ENCODE peak calls at places on chromosomes 7 and 10, in six cellular contexts. D is IMR-90, Y is left lung, A is uterus, S is OCI-LY7, G is thoracic aorta. W is an unnamed sample. For H3K36me3, the result is how much of the 10 kb centered on the place peaks cover.

GRCh38 chr7:134988161-134988560 is 1.9 kb downstream of the AGBL3 start:
- DNase-seq in Y (no peak), G (no peak), A (no peak), D (no peak), S (no peak), W (peak)

GRCh38 chr7:17485905-17486304 is 187.5 kb downstream of the AHR start:
- DNase-seq in G (no peak), S (no peak), Y (no peak), A (no peak), D (peak), W (no peak)

GRCh38 chr7:9391221-9391620 is 957.8 kb downstream of the NXPH1 start:
- DNase-seq in G (no peak), A (no peak), S (no peak), D (no peak), Y (no peak), W (no peak)

GRCh38 chr10:14382022-14382421 is 51.3 kb upstream of the FRMD4A start:
- DNase-seq in G (no peak), Y (no peak), A (no peak), D (peak), S (no peak), W (no peak)

GRCh38 chr10:3774814-3775670 is 10.0 kb downstream of the KLF6 start:
- DNase-seq in D (peak), G (peak), S (no peak), Y (no peak), A (peak), W (peak)

GRCh38 chr7:30931161-30931926 is 19.7 kb downstream of the AQP1 start:
- DNase-seq in D (no peak), A (no peak), S (no peak), G (no peak), Y (peak), W (no peak)

GRCh38 chr7:64872351-64872750 is 30.7 kb upstream of the ZNF273 start:
- DNase-seq in Y (no peak), G (no peak), D (no peak), A (no peak), S (no peak), W (no peak)

GRCh38 chr10:113978802-113979201 is 64.9 kb upstream of the ADRB1 start:
- DNase-seq in D (no peak), G (no peak), Y (no peak), A (no peak), S (no peak), W (no peak)

GRCh38 chr10:133163889-133164815 is 4.1 kb downstream of the KNDC1 start:
- DNase-seq in Y (peak), D (no peak), S (no peak), A (peak), G (no peak), W (no peak)

GRCh38 chr7:91953618-91954017 is 13.0 kb downstream of the AKAP9 start:
- DNase-seq in G (no peak), D (peak), A (no peak), Y (no peak), S (peak), W (peak)

GRCh38 chr7:132145466-132145865 is 430.8 kb downstream of the PLXNA4 start:
- DNase-seq in Y (no peak), S (no peak), A (no peak), D (peak), G (peak), W (peak)

GRCh38 chr7:11833431-11833830 is 1.4 kb upstream of the THSD7A start:
- DNase-seq in G (no peak), D (no peak), S (no peak), A (no peak), Y (no peak), W (no peak)

GRCh38 chr10:29537799-29538198 is 97.0 kb downstream of the SVIL start:
- DNase-seq in A (no peak), D (no peak), S (no peak), Y (no peak), G (no peak), W (no peak)

GRCh38 chr7:7970620-7971307 is 2.2 kb downstream of the GLCCI1 start:
- DNase-seq in Y (no peak), A (no peak), D (peak), G (no peak), S (peak), W (peak)

GRCh38 chr7:26348234-26348851 is 56.7 kb downstream of the SNX10 start:
- DNase-seq in S (no peak), G (no peak), A (no peak), D (no peak), Y (no peak), W (no peak)

GRCh38 chr10:71740069-71740468 is 20.5 kb upstream of the C10orf105 start:
- DNase-seq in D (peak), A (no peak), Y (no peak), S (no peak), G (no peak), W (peak)

GRCh38 chr7:15801565-15801964 is 115.1 kb upstream of the MEOX2 start:
- DNase-seq in D (peak), Y (no peak), S (no peak), A (no peak), G (no peak), W (no peak)

GRCh38 chr10:72334196-72334831 is 20.4 kb downstream of the DNAJB12 start:
- DNase-seq in Y (no peak), A (peak), S (no peak), G (no peak), D (peak), W (no peak)

GRCh38 chr7:32070406-32071360 is at the start of gene PDE1C:
- DNase-seq in S (no peak), G (no peak), Y (peak), A (peak), D (peak), W (no peak)

GRCh38 chr7:96637531-96637930 is 72.1 kb downstream of the SEM1 start:
- DNase-seq in Y (no peak), D (no peak), A (no peak), S (no peak), G (no peak), W (no peak)

GRCh38 chr10:76034236-76035009 is 603.0 kb downstream of the LRMDA start:
- DNase-seq in Y (peak), S (no peak), D (no peak), G (no peak), A (peak), W (no peak)

GRCh38 chr10:124003481-124004371 is 89.7 kb downstream of the CHST15 start:
- DNase-seq in D (no peak), G (no peak), Y (no peak), S (no peak), A (no peak), W (no peak)

GRCh38 chr7:15178065-15178464 is 275.5 kb upstream of the DGKB start:
- DNase-seq in D (peak), G (no peak), A (no peak), Y (no peak), S (no peak), W (no peak)

GRCh38 chr7:13912740-13913320 is 76.6 kb downstream of the ETV1 start:
- DNase-seq in G (no peak), D (no peak), A (no peak), S (no peak), Y (no peak), W (no peak)

GRCh38 chr10:117480097-117480496 is 62.4 kb upstream of the EMX2 start:
- DNase-seq in Y (no peak), S (no peak), A (no peak), G (no peak), D (no peak), W (no peak)

GRCh38 chr10:26296351-26296750 is 79.8 kb downstream of the GAD2 start:
- DNase-seq in G (no peak), D (no peak), Y (no peak), A (no peak), S (no peak), W (no peak)

GRCh38 chr10:121188005-121188404 is 336.8 kb downstream of the WDR11 start:
- DNase-seq in D (no peak), G (no peak), A (no peak), S (no peak), Y (no peak), W (peak)

GRCh38 chr10:113808168-113808567 is 45.7 kb downstream of the DCLRE1A start:
- DNase-seq in A (no peak), D (no peak), G (no peak), S (no peak), Y (no peak), W (no peak)

GRCh38 chr7:137878333-137878961 is 31.7 kb upstream of the DGKI start:
- DNase-seq in S (no peak), Y (no peak), A (peak), D (peak), G (peak), W (no peak)

GRCh38 chr7:74267756-74268565 is 13.8 kb upstream of the RFC2 start:
- DNase-seq in D (no peak), G (no peak), Y (no peak), S (no peak), A (no peak), W (peak)

GRCh38 chr7:69889338-69890080 is 291.2 kb downstream of the AUTS2 start:
- DNase-seq in S (peak), G (no peak), A (no peak), Y (no peak), D (no peak), W (no peak)

GRCh38 chr7:122791959-122792545 is 89.3 kb upstream of the RNF148 start:
- DNase-seq in D (no peak), Y (no peak), S (no peak), A (no peak), G (no peak), W (no peak)

GRCh38 chr7:133940368-133940767 is 186.8 kb upstream of the LRGUK start:
- DNase-seq in G (no peak), S (no peak), A (no peak), Y (no peak), D (no peak), W (no peak)

GRCh38 chr7:79217468-79217867 is 236.0 kb downstream of the MAGI2 start:
- DNase-seq in D (peak), Y (no peak), A (no peak), S (no peak), G (no peak), W (peak)

GRCh38 chr7:75879771-75880184 is 944 bp downstream of the RHBDD2 start:
- DNase-seq in A (no peak), G (no peak), Y (no peak), D (peak), S (peak), W (peak)

GRCh38 chr10:15200626-15201025 is 32.1 kb upstream of the NMT2 start:
- DNase-seq in G (no peak), Y (no peak), S (no peak), D (peak), A (no peak), W (peak)

GRCh38 chr7:81173766-81174281 is 255.0 kb upstream of the SEMA3C start:
- DNase-seq in S (no peak), D (peak), A (no peak), Y (no peak), G (no peak), W (peak)

GRCh38 chr10:3037182-3037581 is 30.2 kb upstream of the PFKP start:
- DNase-seq in D (no peak), A (no peak), G (no peak), S (no peak), Y (no peak), W (no peak)

DNA sequence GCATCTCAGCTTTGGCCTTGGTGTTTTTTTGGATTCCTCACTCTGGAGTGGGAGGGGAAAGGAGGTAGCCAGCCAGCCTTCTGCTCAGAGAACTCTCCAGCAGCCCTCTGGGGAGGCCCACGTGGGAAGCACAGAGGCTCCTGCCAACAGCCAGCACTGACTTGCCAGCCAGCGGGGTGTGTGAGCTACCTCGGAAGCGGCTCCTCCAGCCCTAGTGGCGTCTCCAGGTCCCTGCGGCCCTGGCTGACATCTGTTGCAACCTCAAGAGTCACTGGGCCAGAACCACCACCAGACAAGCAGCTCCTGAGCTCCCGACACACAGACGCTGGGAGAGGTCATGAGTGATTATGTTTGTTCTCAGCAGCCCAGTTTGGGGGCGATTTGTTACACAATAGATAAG is 180.2 kb upstream of the FZD8 start:
- DNase-seq in Y (peak), A (peak), D (peak), S (no peak), G (peak), W (peak)
- TF ChIP-seq CTCF in Y (no peak), A (no peak), D (peak), S (no peak), G (peak), W (peak)

GRCh38 chr7:90383422-90383821 is 19.8 kb upstream of the CLDN12 start:
- DNase-seq in S (no peak), A (no peak), Y (no peak), G (no peak), D (peak), W (peak)
- H3K36me3 ChIP-seq in S (half or more), A (under half), Y (half or more), G (under half), D (under half), W (under half)

GRCh38 chr10:61985715-61986114 is 84.2 kb downstream of the ARID5B start:
- DNase-seq in D (no peak), G (no peak), Y (no peak), S (no peak), A (no peak), W (no peak)

GRCh38 chr10:61986357-61986756 is 84.9 kb downstream of the ARID5B start:
- DNase-seq in A (no peak), S (no peak), G (no peak), D (no peak), Y (no peak), W (no peak)

GRCh38 chr10:61986788-61987187 is 85.3 kb downstream of the ARID5B start:
- DNase-seq in A (no peak), Y (no peak), S (peak), G (no peak), D (no peak), W (no peak)

GRCh38 chr10:61987951-61988379 is 86.5 kb downstream of the ARID5B start:
- DNase-seq in D (peak), S (peak), Y (no peak), A (no peak), G (no peak), W (peak)

GRCh38 chr10:61987537-61987936 is 86.0 kb downstream of the ARID5B start:
- DNase-seq in Y (no peak), G (no peak), A (no peak), S (peak), D (no peak), W (no peak)
- H3K4me3 ChIP-seq in Y (no peak), G (peak), A (no peak), S (peak), D (no peak), W (no peak)

GRCh38 chr7:101871351-101871750 is 53.9 kb downstream of the CUX1 start:
- DNase-seq in D (no peak), A (no peak), G (no peak), Y (no peak), S (peak), W (no peak)

GRCh38 chr7:101869026-101869900 is 51.8 kb downstream of the CUX1 start:
- DNase-seq in G (no peak), S (peak), D (no peak), A (no peak), Y (no peak), W (no peak)

GRCh38 chr7:101870361-101871062 is 53.1 kb downstream of the CUX1 start:
- DNase-seq in A (no peak), S (peak), G (no peak), Y (no peak), D (peak), W (peak)

GRCh38 chr7:101868191-101868950 is 50.9 kb downstream of the CUX1 start:
- DNase-seq in D (no peak), G (no peak), A (no peak), Y (no peak), S (peak), W (no peak)

DNA sequence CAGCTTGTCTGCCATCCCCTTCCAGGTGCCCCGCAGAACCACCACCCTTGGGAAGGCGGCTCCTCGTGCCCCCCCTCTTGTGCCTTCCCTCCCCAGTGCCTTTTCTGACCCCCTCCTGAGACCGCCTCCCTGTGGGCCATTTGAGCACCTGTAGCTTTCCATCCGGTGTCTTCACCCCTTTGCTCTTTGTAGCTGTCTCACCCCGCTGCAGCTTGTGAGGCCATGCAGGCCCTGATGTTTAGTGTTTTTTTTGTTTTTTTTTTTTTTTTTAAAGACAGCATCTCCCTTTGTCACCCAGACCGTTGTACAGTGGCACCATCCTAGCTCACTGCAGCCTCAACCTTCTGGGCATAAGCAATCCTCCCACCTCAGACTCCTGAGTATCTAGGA is 52.5 kb downstream of the CUX1 start:
- DNase-seq in D (no peak), S (peak), A (no peak), G (no peak), Y (no peak), W (no peak)
- TF ChIP-seq CTCF in D (no peak), S (peak), A (no peak), G (no peak), Y (no peak), W (no peak)

GRCh38 chr7:129572205-129572604 is 39.3 kb upstream of the NRF1 start:
- DNase-seq in S (no peak), Y (no peak), D (no peak), G (no peak), A (no peak), W (no peak)
- H3K36me3 ChIP-seq in S (under half), Y (under half), D (under half), G (under half), A (under half), W (under half)

W was measured in bronchial epithelial cell.